ENCODE peak calls at places on chromosomes 6 and 20, in four cellular contexts. One of them, this sample, is unnamed.

GRCh38 chr6:97850458-97851218 is 567.6 kb upstream of the MMS22L start:
- DNase-seq in SK-N-SH: no peak
- DNase-seq in heart right ventricle: no peak
- DNase-seq in tibial artery: no peak
- DNase-seq in this sample: no peak

GRCh38 chr6:164929155-164929977 is 380.0 kb downstream of the C6orf118 start:
- DNase-seq in SK-N-SH: no peak
- DNase-seq in heart right ventricle: no peak
- DNase-seq in tibial artery: no peak
- DNase-seq in this sample: no peak

GRCh38 chr20:22449115-22449973 is 135.0 kb downstream of the FOXA2 start:
- DNase-seq in SK-N-SH: no peak
- DNase-seq in heart right ventricle: no peak
- DNase-seq in tibial artery: no peak
- DNase-seq in this sample: no peak

GRCh38 chr6:168342626-168343025 is 23.0 kb upstream of the DACT2 start:
- DNase-seq in SK-N-SH: no peak
- DNase-seq in heart right ventricle: no peak
- DNase-seq in tibial artery: no peak
- DNase-seq in this sample: no peak

GRCh38 chr6:11374036-11375010 is 141.9 kb upstream of the NEDD9 start:
- DNase-seq in SK-N-SH: no peak
- DNase-seq in heart right ventricle: no peak
- DNase-seq in tibial artery: no peak
- DNase-seq in this sample: no peak

GRCh38 chr6:52543729-52544324 is 33.0 kb downstream of the TRAM2 start:
- DNase-seq in SK-N-SH: no peak
- DNase-seq in heart right ventricle: no peak
- DNase-seq in tibial artery: no peak
- DNase-seq in this sample: no peak

GRCh38 chr20:33673115-33673410 is 1.2 kb downstream of the NECAB3 start:
- DNase-seq in SK-N-SH: no peak
- DNase-seq in heart right ventricle: no peak
- DNase-seq in tibial artery: no peak
- DNase-seq in this sample: peak; percentile 47

GRCh38 chr20:53580376-53581111 is 13.1 kb downstream of the ZNF217 start:
- DNase-seq in SK-N-SH: no peak
- DNase-seq in heart right ventricle: no peak
- DNase-seq in tibial artery: no peak
- DNase-seq in this sample: no peak

GRCh38 chr20:17624551-17625245 is 54.8 kb downstream of the DSTN start:
- DNase-seq in SK-N-SH: peak; percentile 8
- DNase-seq in heart right ventricle: no peak
- DNase-seq in tibial artery: peak; percentile 64
- DNase-seq in this sample: peak; percentile 36

GRCh38 chr20:50390685-50391443 is 119.3 kb upstream of the PTPN1 start:
- DNase-seq in SK-N-SH: no peak
- DNase-seq in heart right ventricle: no peak
- DNase-seq in tibial artery: no peak
- DNase-seq in this sample: peak; percentile 64

GRCh38 chr6:116019428-116019827 is 41.3 kb downstream of the FRK start:
- DNase-seq in SK-N-SH: no peak
- DNase-seq in heart right ventricle: no peak
- DNase-seq in tibial artery: no peak
- DNase-seq in this sample: no peak

GRCh38 chr6:1708820-1709612 is 99.3 kb downstream of the FOXC1 start:
- DNase-seq in SK-N-SH: no peak
- DNase-seq in heart right ventricle: no peak
- DNase-seq in tibial artery: no peak
- DNase-seq in this sample: no peak

GRCh38 chr6:154432533-154433476 is 76.2 kb upstream of the IPCEF1 start:
- DNase-seq in SK-N-SH: no peak
- DNase-seq in heart right ventricle: peak; percentile 34
- DNase-seq in tibial artery: no peak
- DNase-seq in this sample: no peak

GRCh38 chr20:47389867-47390347 is 33.4 kb upstream of the ZMYND8 start:
- DNase-seq in SK-N-SH: no peak
- DNase-seq in heart right ventricle: no peak
- DNase-seq in tibial artery: no peak
- DNase-seq in this sample: no peak

GRCh38 chr6:31096215-31096614 is 16.2 kb downstream of the C6orf15 start:
- DNase-seq in SK-N-SH: no peak
- DNase-seq in heart right ventricle: no peak
- DNase-seq in tibial artery: no peak
- DNase-seq in this sample: no peak

DNA sequence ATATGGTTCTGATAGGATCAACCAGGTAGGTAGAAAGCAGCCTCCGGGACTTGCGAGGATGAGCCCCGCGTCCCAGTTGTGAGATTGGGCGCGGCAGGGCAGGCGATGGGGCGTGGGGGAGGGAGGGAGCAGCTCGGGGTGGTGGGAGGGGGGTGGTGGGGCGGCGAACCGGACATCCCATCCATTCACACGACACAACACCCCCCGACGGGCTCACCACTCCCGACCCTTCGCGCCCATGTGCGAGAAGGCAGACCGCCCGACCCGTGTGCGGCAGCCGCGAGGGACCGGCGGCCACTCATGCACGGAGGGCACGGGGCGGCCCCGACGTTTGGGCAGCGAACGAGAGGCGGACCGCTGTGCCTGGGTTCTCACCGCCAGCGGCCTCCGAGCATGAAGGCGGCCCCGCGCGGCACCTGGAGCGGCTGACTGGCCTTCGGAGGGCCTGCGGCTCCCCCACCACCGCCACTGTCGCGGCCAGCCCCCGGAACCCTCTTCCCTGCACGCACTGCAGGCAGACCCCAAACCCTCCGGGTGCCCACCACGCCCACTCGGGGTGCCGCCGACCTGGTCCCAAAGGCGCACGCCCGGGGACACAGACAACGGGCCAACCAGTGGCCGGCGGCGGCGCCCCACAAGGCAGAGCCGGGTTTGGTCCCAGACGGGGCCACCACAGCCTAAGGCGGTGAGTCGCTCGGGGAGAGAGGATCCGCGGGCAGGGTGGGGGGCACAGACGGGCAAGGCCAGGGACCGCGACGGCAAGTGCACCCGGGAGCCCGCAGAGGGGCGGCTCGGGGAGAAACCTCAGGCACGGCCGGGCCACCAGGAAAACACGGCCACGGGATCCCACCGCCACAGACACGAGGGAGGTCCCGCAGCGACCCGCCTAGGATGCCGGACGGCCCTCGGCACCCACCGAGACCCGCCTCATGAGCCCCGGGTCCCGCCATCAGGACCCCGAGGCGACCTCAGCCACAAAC is 769.2 kb upstream of the DEFB115 start:
- DNase-seq in SK-N-SH: no peak
- DNase-seq in heart right ventricle: no peak
- DNase-seq in tibial artery: no peak
- DNase-seq in this sample: peak; percentile 36
- H3K9me3 ChIP-seq in SK-N-SH: no peaks in the 10 kb centered on the region
- H3K9me3 ChIP-seq in heart right ventricle: no peaks in the 10 kb centered on the region
- H3K9me3 ChIP-seq in tibial artery: peaks cover 43% of the 10 kb centered on the region
- H3K9me3 ChIP-seq in this sample: peaks cover 1% of the 10 kb centered on the region

GRCh38 chr6:106046116-106046853 is 39.9 kb upstream of the PRDM1 start:
- DNase-seq in SK-N-SH: no peak
- DNase-seq in heart right ventricle: no peak
- DNase-seq in tibial artery: no peak
- DNase-seq in this sample: no peak
- H3K9me3 ChIP-seq in SK-N-SH: no peaks in the 10 kb centered on the region
- H3K9me3 ChIP-seq in heart right ventricle: no peaks in the 10 kb centered on the region
- H3K9me3 ChIP-seq in tibial artery: no peaks in the 10 kb centered on the region
- H3K9me3 ChIP-seq in this sample: no peaks in the 10 kb centered on the region

GRCh38 chr6:56268266-56268665 is 20.9 kb upstream of the COL21A1 start:
- DNase-seq in SK-N-SH: no peak
- DNase-seq in heart right ventricle: no peak
- DNase-seq in tibial artery: no peak
- DNase-seq in this sample: no peak

GRCh38 chr6:56266011-56266410 is 18.6 kb upstream of the COL21A1 start:
- DNase-seq in SK-N-SH: no peak
- DNase-seq in heart right ventricle: no peak
- DNase-seq in tibial artery: no peak
- DNase-seq in this sample: no peak

DNA sequence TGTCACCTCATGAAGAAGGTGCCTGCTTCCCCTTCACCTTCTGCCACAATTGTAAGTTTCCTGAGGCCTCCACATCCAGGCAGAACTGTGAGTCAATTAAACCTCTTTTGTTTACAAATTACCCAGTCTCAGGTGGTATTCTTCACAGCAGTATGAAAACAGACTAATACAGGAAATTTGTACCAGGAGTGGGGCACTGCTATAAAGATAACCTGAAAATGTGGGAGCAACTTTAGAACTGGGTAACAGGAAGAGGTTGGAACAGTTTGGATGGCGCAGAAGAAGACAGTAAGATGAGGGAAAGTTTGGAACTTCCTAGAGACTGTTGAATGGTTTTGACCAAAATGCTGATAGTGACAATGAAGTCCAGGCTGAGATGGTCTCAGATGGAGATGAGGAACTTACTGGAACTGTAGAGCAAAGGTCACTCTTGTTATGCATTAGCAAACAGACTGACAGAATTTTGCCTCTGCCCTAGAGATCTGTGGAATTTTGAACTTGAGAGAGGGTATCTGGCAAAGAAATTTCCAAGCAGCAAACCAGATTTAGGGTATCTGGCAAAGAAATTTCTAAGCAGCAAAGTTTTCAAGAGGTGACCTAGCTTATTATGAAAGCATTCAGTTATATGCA is 23.5 kb upstream of the COL21A1 start:
- DNase-seq in SK-N-SH: no peak
- DNase-seq in heart right ventricle: no peak
- DNase-seq in tibial artery: no peak
- DNase-seq in this sample: no peak
- H3K9me3 ChIP-seq in SK-N-SH: no peaks in the 10 kb centered on the region
- H3K9me3 ChIP-seq in heart right ventricle: no peaks in the 10 kb centered on the region
- H3K9me3 ChIP-seq in tibial artery: peaks cover 14% of the 10 kb centered on the region
- H3K9me3 ChIP-seq in this sample: peaks cover 2% of the 10 kb centered on the region

DNA sequence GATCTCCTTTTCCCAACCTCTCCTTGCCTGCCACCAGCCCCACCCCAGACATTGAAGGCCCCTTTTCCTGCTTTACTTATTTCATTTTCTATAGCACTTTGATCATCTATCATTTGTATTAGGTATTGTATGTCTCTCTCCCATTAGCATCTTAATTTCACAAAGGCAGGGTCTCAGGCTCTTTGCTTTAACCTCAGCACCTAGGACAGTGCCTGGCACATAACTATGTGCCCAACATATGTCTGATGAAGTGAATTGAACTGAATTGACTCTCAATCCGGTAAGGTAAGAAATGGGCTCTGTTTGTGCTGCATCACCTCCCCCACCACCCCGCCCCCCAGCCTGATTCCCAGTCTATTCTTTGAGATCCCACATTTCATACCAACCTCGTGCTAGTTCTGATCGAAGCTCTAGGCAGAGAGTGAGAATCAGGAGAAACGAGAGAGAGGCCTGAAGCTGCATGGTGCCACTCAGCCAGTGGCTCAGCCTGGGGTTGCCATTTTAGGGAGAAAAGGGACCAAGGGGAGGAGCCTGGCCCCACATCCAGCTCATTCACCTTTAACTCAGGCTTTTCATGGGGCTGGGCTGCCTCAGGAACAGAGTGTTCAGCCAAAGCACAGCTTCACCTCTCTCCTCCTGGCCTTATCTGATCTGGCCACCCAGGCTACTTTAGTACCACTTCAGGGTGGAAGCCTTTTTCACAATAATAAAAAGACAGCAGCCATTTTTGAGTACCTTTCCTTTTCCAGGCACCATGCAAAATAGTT is at the start of gene SPINT3:
- DNase-seq in SK-N-SH: no peak
- DNase-seq in heart right ventricle: no peak
- DNase-seq in tibial artery: no peak
- DNase-seq in this sample: no peak
- H3K9me3 ChIP-seq in SK-N-SH: no peaks in the 10 kb centered on the region
- H3K9me3 ChIP-seq in heart right ventricle: no peaks in the 10 kb centered on the region
- H3K9me3 ChIP-seq in tibial artery: no peaks in the 10 kb centered on the region
- H3K9me3 ChIP-seq in this sample: peaks cover 2% of the 10 kb centered on the region

GRCh38 chr6:28810655-28811053 is 113.1 kb downstream of the TRIM27 start:
- DNase-seq in SK-N-SH: no peak
- DNase-seq in heart right ventricle: no peak
- DNase-seq in tibial artery: no peak
- DNase-seq in this sample: no peak
- H3K9me3 ChIP-seq in SK-N-SH: no peaks in the 10 kb centered on the region
- H3K9me3 ChIP-seq in heart right ventricle: no peaks in the 10 kb centered on the region
- H3K9me3 ChIP-seq in tibial artery: no peaks in the 10 kb centered on the region
- H3K9me3 ChIP-seq in this sample: peaks cover 2% of the 10 kb centered on the region

DNA sequence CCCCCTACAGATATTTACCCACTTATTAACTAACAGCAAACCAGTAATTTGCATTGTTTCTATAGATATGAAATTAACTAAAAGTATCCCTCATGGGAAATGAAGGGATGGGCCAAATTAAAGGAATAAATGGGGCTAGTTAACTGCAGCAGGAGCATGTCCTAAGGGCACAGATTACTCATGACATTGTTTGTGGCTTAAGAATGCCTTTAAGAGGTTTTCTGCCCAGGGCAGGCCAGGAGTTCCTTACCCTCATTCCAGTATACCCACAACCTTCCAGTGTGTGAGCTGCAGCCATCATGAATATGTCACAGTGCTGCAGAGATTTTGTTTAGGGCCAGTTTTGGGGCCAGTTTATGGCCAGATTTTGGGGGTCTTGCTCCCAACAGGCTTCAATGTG is 1101.9 kb downstream of the PRIM2 start:
- DNase-seq in SK-N-SH: no peak
- DNase-seq in heart right ventricle: no peak
- DNase-seq in tibial artery: no peak
- DNase-seq in this sample: no peak
- H3K9me3 ChIP-seq in SK-N-SH: no peaks in the 10 kb centered on the region
- H3K9me3 ChIP-seq in heart right ventricle: peaks cover 30% of the 10 kb centered on the region
- H3K9me3 ChIP-seq in tibial artery: peaks cover 29% of the 10 kb centered on the region
- H3K9me3 ChIP-seq in this sample: no peaks in the 10 kb centered on the region

GRCh38 chr20:62112368-62112767 is 9.9 kb upstream of the LSM14B start:
- DNase-seq in SK-N-SH: no peak
- DNase-seq in heart right ventricle: no peak
- DNase-seq in tibial artery: no peak
- DNase-seq in this sample: no peak
- H3K9me3 ChIP-seq in SK-N-SH: peaks cover 4% of the 10 kb centered on the region
- H3K9me3 ChIP-seq in heart right ventricle: peaks cover 40% of the 10 kb centered on the region
- H3K9me3 ChIP-seq in tibial artery: peaks cover 51% of the 10 kb centered on the region
- H3K9me3 ChIP-seq in this sample: peaks cover 17% of the 10 kb centered on the region